ENCODE peak calls at places on chromosomes 12 and 14, in nine cellular contexts. W is fibroblast of lung, G is uterus, O is AG10803, U is body of pancreas, S is stomach, J is fibroblast of mammary gland, Z is neural progenitor cell, P is right atrium auricular region. X is an unnamed sample.

GRCh38 chr14:90239139-90239538 is 17.2 kb upstream of the PSMC1 start:
- DNase-seq in W (peak), G (no peak), O (no peak), U (no peak), S (no peak), J (no peak), Z (peak), P (no peak), X (no peak)

GRCh38 chr12:13195848-13196301 is 651 bp upstream of the EMP1 start:
- DNase-seq in W (peak), G (peak), O (peak), U (no peak), S (no peak), J (peak), Z (no peak), P (no peak), X (no peak)

GRCh38 chr12:118034429-118035193 is 18.1 kb downstream of the RFC5 start:
- DNase-seq in W (peak), G (no peak), O (peak), U (peak), S (no peak), J (peak), Z (peak), P (no peak), X (no peak)

GRCh38 chr12:29088611-29089219 is 60.4 kb upstream of the FAR2 start:
- DNase-seq in W (peak), G (no peak), O (peak), U (no peak), S (no peak), J (peak), Z (no peak), P (no peak), X (no peak)

GRCh38 chr12:64609543-64610091 is 678 bp upstream of the RASSF3 start:
- DNase-seq in W (peak), G (no peak), O (no peak), U (no peak), S (no peak), J (peak), Z (peak), P (no peak), X (no peak)

GRCh38 chr14:35482994-35483515 is 50.9 kb upstream of the INSM2 start:
- DNase-seq in W (no peak), G (no peak), O (no peak), U (no peak), S (no peak), J (peak), Z (no peak), P (no peak), X (no peak)

GRCh38 chr12:111437816-111438454 is 32.2 kb downstream of the SH2B3 start:
- DNase-seq in W (peak), G (no peak), O (peak), U (no peak), S (no peak), J (peak), Z (no peak), P (peak), X (no peak)

GRCh38 chr12:108839011-108839889 is 18.1 kb downstream of the SSH1 start:
- DNase-seq in W (peak), G (peak), O (peak), U (peak), S (no peak), J (peak), Z (no peak), P (peak), X (no peak)

GRCh38 chr12:105409881-105410471 is 79.5 kb downstream of the C12orf75 start:
- DNase-seq in W (peak), G (peak), O (peak), U (no peak), S (peak), J (peak), Z (no peak), P (peak), X (no peak)

GRCh38 chr12:4031703-4032291 is 158.6 kb upstream of the PARP11 start:
- DNase-seq in W (peak), G (peak), O (peak), U (peak), S (no peak), J (peak), Z (no peak), P (peak), X (no peak)

DNA sequence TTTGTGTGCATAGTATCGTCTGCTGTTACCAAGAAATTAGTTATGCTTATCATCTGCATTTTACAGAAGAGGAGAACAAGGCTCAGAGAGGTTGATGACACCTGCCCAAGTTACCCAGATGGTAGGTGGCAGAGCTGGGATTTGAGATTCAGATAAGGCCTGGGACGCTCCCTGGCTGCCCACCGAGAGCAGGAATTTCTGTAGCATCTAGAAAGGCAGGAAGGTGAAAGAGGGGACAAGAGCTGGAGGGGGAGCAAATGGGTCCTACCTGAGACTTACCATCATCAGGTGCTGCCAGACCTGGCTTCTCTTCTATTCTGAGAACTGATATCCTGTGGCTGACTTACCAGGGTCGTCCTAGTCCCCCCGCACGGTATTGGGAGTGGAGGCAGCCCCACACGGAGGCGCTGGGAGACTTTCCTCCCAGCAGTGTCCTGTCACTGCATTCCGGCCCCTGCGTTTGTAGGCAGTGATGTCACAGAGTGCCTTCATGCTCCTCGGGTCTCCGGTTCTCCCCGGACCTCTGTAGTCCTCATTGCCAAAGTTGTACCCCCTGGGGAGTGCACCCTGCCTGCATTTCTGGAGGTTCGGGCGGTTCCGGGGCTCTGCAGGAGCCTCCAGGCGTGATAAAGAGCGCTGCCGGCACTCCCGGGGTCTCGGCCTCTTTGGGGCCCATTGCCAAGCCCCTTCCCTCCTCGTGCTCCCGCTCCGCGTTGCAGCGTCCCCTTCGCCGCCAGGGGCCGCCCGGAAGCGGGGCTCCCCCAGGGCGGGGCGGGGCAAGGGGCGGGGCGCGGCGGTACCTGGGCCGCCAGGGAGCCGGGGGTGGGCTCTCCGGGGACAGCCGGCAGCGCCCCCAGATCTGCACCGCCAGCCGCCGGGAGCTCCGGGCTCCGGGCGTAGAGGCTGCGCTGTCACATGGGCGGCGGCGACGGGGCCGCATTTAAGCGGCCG is at the start of gene CABP1:
- DNase-seq in W (no peak), G (no peak), O (no peak), U (peak), S (peak), J (no peak), Z (peak), P (no peak), X (no peak)
- TF ChIP-seq CTCF in W (no peak), G (peak), O (no peak), U (peak), S (no peak), J (no peak), Z (peak), P (peak), X (peak)

DNA sequence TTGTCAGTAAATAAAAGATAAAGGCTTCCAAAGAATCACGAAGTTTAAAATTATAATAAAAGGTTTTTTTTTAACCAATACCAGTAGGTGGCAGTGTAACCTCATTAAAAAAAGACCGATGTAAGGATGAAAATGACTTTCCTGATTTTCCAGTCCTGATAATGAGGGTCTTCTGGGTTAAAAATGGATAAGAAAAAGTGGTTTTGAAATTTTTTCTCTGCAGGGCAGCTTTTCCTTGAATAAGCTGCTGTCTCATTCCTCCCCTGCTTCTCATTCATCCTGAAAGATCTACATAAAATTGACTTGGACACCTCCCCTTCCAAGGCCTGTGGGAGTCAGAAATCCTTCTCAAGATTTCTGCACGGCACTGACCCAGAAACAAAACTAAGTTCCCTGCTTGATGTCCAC is 58.9 kb upstream of the FBXO33 start:
- DNase-seq in W (peak), G (no peak), O (peak), U (no peak), S (no peak), J (peak), Z (peak), P (no peak), X (peak)
- H3K4me3 ChIP-seq in W (no peak), G (no peak), O (no peak), U (no peak), S (no peak), J (no peak), Z (no peak), P (no peak), X (no peak)

GRCh38 chr12:132710422-132711168 is at the start of gene PGAM5:
- DNase-seq in W (peak), G (peak), O (peak), U (peak), S (peak), J (peak), Z (peak), P (peak), X (peak)

GRCh38 chr12:132708150-132708549 is 2.5 kb upstream of the PGAM5 start:
- DNase-seq in W (no peak), G (no peak), O (no peak), U (no peak), S (no peak), J (no peak), Z (no peak), P (no peak), X (no peak)

GRCh38 chr12:132707241-132707640 is 3.4 kb upstream of the PGAM5 start:
- DNase-seq in W (no peak), G (no peak), O (no peak), U (no peak), S (no peak), J (no peak), Z (peak), P (no peak), X (no peak)

GRCh38 chr12:132711169-132711843 is 664 bp downstream of the PGAM5 start:
- DNase-seq in W (peak), G (no peak), O (no peak), U (peak), S (peak), J (no peak), Z (peak), P (no peak), X (no peak)

DNA sequence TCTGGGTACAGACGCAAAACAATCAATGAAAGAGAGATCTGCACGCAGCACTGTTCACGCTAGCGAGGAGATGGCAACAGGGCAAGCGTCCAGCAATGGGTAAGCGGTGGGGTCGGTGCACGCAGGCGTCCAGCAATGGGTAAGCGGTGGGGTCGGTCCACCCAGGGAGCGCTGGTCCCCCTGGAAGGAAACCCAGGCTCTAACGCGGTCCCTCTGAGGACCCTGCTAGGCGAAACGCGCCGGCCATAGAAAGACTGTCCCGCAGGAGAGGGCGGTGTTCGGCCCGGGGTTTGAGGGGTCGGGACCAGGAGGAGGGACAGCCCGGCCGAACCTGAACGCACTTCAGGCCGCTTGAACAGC is 600 bp upstream of the PGAM5 start:
- DNase-seq in W (no peak), G (no peak), O (no peak), U (peak), S (no peak), J (no peak), Z (peak), P (no peak), X (no peak)
- TF ChIP-seq CTCF in W (no peak), G (no peak), O (no peak), U (no peak), S (no peak), J (no peak), Z (no peak), P (no peak), X (no peak)

DNA sequence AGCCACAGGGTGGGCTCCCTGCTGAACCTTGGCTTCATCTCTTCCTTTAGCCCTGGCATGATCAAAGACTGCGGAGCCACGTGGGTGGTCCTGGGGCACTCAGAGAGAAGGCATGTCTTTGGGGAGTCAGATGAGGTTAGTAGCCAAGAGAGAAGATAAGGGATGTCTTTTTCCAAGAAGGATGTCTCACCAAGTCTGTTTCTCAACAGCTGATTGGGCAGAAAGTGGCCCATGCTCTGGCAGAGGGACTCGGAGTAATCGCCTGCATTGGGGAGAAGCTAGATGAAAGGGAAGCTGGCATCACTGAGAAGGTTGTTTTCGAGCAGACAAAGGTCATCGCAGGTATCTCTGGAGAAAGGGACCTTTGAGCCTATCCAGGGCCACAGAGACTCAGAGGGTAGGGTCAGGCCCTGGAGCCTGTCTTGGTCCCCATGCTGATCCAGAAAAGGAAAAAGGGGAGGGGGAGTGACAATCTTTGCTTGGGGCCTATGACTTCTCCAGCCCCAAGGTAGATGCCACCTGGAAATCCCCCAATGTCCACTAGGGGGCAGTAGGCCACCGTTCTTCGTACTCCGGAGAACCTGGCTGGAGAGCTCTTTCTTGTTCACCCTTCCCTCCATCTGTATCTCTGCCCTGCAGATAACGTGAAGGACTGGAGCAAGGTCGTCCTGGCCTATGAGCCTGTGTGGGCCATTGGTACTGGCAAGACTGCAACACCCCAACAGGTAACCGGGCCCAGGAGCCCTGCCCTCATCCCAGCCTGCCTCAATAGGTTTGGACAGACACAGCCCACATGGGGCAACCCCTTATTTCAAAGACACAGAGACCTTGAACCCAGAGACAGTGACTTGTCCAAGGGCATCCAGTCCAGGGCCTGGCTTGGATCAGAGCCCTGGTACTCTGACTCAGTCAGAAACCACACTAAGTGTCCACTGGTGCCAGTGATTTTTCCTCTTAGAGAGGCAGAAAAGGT is 2.0 kb downstream of the TPI1 start:
- DNase-seq in W (peak), G (peak), O (peak), U (peak), S (peak), J (peak), Z (peak), P (peak), X (peak)
- H3K4me3 ChIP-seq in W (peak), G (no peak), O (peak), U (no peak), S (no peak), J (peak), Z (peak), P (peak), X (peak)

DNA sequence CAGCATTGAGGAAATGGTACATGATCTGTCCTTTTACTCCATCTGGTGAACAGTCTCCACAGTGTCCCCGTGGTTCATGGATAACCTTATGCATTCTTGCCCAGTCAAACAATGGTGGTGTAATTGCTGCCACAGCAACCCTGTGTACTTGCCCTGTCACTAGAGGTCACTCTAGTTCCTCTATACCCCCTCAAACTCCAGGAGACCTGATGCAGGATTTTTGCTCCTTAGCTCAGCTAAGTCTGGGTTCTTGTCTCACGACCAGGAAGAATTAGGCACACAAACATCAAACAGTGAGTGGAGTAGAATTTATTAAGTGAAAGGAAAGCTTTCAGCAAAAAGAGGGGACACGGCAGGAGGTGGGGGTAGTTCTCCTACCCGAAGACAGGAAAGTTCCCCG is 24.7 kb upstream of the EEA1 start:
- DNase-seq in W (no peak), G (no peak), O (no peak), U (no peak), S (no peak), J (no peak), Z (no peak), P (no peak), X (no peak)
- TF ChIP-seq CTCF in W (no peak), G (no peak), O (no peak), U (no peak), S (no peak), J (no peak), Z (no peak), P (no peak), X (no peak)

GRCh38 chr12:106773286-106773685 is 1.2 kb upstream of the RIC8B start:
- DNase-seq in W (no peak), G (no peak), O (no peak), U (no peak), S (no peak), J (no peak), Z (no peak), P (no peak), X (no peak)
- H3K4me3 ChIP-seq in W (peak), G (peak), O (peak), U (peak), S (peak), J (peak), Z (peak), P (peak), X (peak)